ENCODE peak calls at places on chromosome 9, in six cellular contexts. A is pancreas, F is PC-3, R is cardiac muscle cell, Y is ovary, M is colonic mucosa. K is an unnamed sample.

GRCh38 chr9:86821011-86821845 is 126.1 kb downstream of the GAS1 start:
- DNase-seq in Y (no peak), R (no peak), A (no peak), M (no peak), F (no peak), K (no peak)

GRCh38 chr9:135501261-135502167 is 1.0 kb downstream of the MRPS2 start:
- DNase-seq in F (no peak), Y (no peak), A (no peak), R (no peak), M (peak; percentile 63), K (no peak)

GRCh38 chr9:107020040-107020530 is 157.1 kb downstream of the ZNF462 start:
- DNase-seq in R (peak; percentile 21), M (no peak), A (no peak), F (peak; percentile 76), Y (peak; percentile 21), K (no peak)

GRCh38 chr9:35510366-35510744 is 20.4 kb downstream of the RUSC2 start:
- DNase-seq in R (no peak), A (no peak), Y (no peak), M (no peak), F (peak; percentile 16), K (no peak)

GRCh38 chr9:106468431-106468830 is 394.5 kb upstream of the ZNF462 start:
- DNase-seq in Y (no peak), M (no peak), R (no peak), F (no peak), A (no peak), K (no peak)

GRCh38 chr9:136115206-136115605 is 3.5 kb downstream of the TMEM250 start:
- DNase-seq in A (no peak), R (no peak), F (no peak), M (no peak), Y (no peak), K (no peak)

GRCh38 chr9:91562412-91562811 is 138.8 kb upstream of the NFIL3 start:
- DNase-seq in F (peak; percentile 3), A (no peak), Y (no peak), M (no peak), R (no peak), K (no peak)

GRCh38 chr9:136799079-136799853 is 3.1 kb downstream of the CCDC183 start:
- DNase-seq in M (peak; percentile 88), R (peak; percentile 45), Y (peak; percentile 71), A (peak; percentile 84), F (peak; percentile 48), K (no peak)

GRCh38 chr9:131799177-131799823 is 59.4 kb upstream of the RAPGEF1 start:
- DNase-seq in M (peak; percentile 62), Y (peak; percentile 53), F (peak; percentile 56), A (peak; percentile 24), R (peak; percentile 91), K (no peak)

GRCh38 chr9:13113751-13114150 is 165.7 kb downstream of the MPDZ start:
- DNase-seq in R (no peak), Y (no peak), M (no peak), F (peak; percentile 14), A (no peak), K (no peak)

GRCh38 chr9:84851935-84852585 is 182.5 kb downstream of the NTRK2 start:
- DNase-seq in F (peak; percentile 52), Y (no peak), A (no peak), R (no peak), M (no peak), K (peak; percentile 65)

GRCh38 chr9:98610711-98611110 is 98.0 kb downstream of the GABBR2 start:
- DNase-seq in A (no peak), F (no peak), Y (no peak), M (no peak), R (no peak), K (no peak)

GRCh38 chr9:127537014-127537413 is 75.1 kb upstream of the STXBP1 start:
- DNase-seq in F (peak; percentile 60), Y (no peak), R (peak; percentile 31), A (no peak), M (no peak), K (no peak)

GRCh38 chr9:11500780-11501179 is 888.0 kb upstream of the PTPRD start:
- DNase-seq in Y (no peak), R (no peak), M (no peak), F (no peak), A (no peak), K (no peak)

GRCh38 chr9:99092643-99093491 is 12.0 kb upstream of the TGFBR1 start:
- DNase-seq in M (no peak), A (no peak), F (no peak), R (no peak), Y (no peak), K (no peak)

GRCh38 chr9:15867334-15867733 is 314.5 kb downstream of the CCDC171 start:
- DNase-seq in F (no peak), R (no peak), M (no peak), A (no peak), Y (no peak), K (no peak)

GRCh38 chr9:97556721-97557605 is 55.5 kb downstream of the TMOD1 start:
- DNase-seq in M (no peak), R (no peak), Y (peak; percentile 78), A (no peak), F (no peak), K (peak; percentile 76)

GRCh38 chr9:88535226-88535931 is 401 bp downstream of the NXNL2 start:
- DNase-seq in F (no peak), A (no peak), R (peak; percentile 26), M (peak; percentile 35), Y (peak; percentile 65), K (no peak)

GRCh38 chr9:37998881-37999311 is 70.1 kb downstream of the SHB start:
- DNase-seq in A (no peak), Y (no peak), R (no peak), F (no peak), M (no peak), K (no peak)

GRCh38 chr9:122186777-122187176 is 27.1 kb downstream of the MORN5 start:
- DNase-seq in F (no peak), R (no peak), M (no peak), A (no peak), Y (no peak), K (no peak)

GRCh38 chr9:121550569-121551512 is 51.2 kb upstream of the GGTA1 start:
- DNase-seq in F (peak; percentile 77), M (peak; percentile 82), R (peak; percentile 89), Y (peak; percentile 89), A (peak; percentile 72), K (peak; percentile 85)

GRCh38 chr9:115845648-115846312 is 307.8 kb upstream of the PAPPA start:
- DNase-seq in R (no peak), F (peak; percentile 65), M (peak; percentile 15), A (no peak), Y (no peak), K (no peak)

GRCh38 chr9:27462434-27462833 is 61.7 kb upstream of the IFNK start:
- DNase-seq in Y (no peak), F (no peak), A (no peak), M (no peak), R (no peak), K (no peak)

GRCh38 chr9:75889577-75889976 is 896 bp upstream of the PCSK5 start:
- DNase-seq in Y (no peak), R (peak; percentile 7), M (peak; percentile 67), A (no peak), F (no peak), K (no peak)

GRCh38 chr9:131636593-131636992 is 91.3 kb downstream of the PRRT1B start:
- DNase-seq in F (no peak), A (no peak), R (no peak), M (no peak), Y (no peak), K (no peak)

GRCh38 chr9:33151601-33152000 is 15.5 kb downstream of the B4GALT1 start:
- DNase-seq in Y (no peak), M (no peak), A (no peak), F (no peak), R (no peak), K (no peak)
- H3K27ac ChIP-seq in Y (no peak overlapping the region), M (peak overlapping the region; percentile 41), A (no peak overlapping the region), F (peak overlapping the region; percentile 50), R (peak overlapping the region; percentile 74), K (peak overlapping the region; percentile 82)

DNA sequence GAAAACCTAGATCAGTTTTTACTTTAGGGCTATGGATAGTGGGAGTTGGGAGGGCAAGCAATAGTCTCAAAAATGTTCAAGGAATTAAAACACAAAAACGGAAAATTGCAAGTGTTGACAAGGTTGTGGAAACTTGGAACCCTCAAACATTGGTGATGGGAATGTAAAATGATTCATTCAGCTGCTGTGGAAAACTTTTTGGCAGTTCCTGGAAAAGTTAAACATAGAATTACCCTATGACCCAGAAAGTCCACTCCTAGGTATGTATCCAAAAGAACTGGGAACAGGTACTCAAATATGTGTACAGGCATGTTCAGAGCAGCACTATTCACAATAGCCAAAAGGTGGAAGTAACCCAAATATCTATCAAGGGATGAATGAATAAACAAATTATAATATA is 1.2 kb upstream of the MSANTD3 start:
- DNase-seq in R (no peak), A (no peak), Y (no peak), F (peak; percentile 37), M (no peak), K (no peak)
- H3K27ac ChIP-seq in R (no peak overlapping the region), A (no peak overlapping the region), Y (no peak overlapping the region), F (peak overlapping the region; percentile 92), M (peak overlapping the region; percentile 69), K (no peak overlapping the region)

DNA sequence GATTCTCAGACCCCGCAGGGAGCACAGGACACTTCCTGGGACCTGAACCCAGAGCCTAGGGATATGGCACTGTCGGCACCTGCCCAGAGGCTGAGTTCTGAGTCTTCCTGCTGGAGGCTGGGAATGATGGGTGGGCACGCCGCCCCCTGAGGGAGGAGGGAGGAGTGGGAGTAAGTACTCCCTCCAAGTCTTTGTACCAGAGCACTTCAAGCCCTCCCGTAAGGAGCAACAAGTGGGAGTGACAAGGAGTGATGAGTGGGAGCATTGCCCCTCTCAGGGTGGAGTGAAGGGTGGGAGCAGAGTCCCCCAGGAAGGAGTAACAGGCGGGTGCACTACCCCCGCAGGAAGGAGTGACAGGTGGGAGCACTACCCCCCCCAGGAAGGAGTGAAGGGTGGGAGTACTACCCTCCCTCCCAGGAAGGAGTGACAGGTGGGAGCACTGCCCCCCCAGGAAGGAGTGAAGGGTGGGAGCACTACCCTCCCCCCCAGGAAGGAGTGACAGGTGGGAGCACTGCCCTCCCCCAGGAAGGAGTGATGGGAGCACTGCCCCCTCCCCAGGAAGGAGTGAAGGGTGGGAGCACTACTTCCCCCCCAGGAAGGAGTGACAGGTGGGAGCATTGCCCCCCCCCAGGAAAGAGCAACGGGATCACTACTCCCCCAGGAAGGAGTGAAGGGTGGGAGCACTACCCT is 100.1 kb downstream of the CACNA1B start:
- DNase-seq in F (no peak), Y (no peak), R (no peak), M (no peak), A (no peak), K (no peak)
- H3K27ac ChIP-seq in F (no peak overlapping the region), Y (no peak overlapping the region), R (no peak overlapping the region), M (no peak overlapping the region), A (no peak overlapping the region), K (no peak overlapping the region)

GRCh38 chr9:70588999-70589398 is 174.5 kb upstream of the KLF9 start:
- DNase-seq in Y (no peak), F (no peak), R (no peak), M (no peak), A (no peak), K (no peak)
- H3K27ac ChIP-seq in Y (no peak overlapping the region), F (no peak overlapping the region), R (no peak overlapping the region), M (no peak overlapping the region), A (no peak overlapping the region), K (peak overlapping the region; percentile 96)

K was measured in right atrium auricular region.